ENCODE peak calls at places on chromosomes 11 and 22, in eight cellular contexts. H is MV-4-11; T is activated naive CD8-positive, alpha-beta T cell treated with anti-CD3 and anti-CD28 coated beads, Interleukin-2, amount 50 U/mL, for 24 hours; K is posterior cingulate gyrus; R is heart left ventricle; F is GM23338; I is progenitor cell of endocrine pancreas; N is hippocampal formation. V is an unnamed sample.

GRCh38 chr11:126544311-126545056 is 189.0 kb downstream of the ST3GAL4 start:
- DNase-seq in F (peak), I (peak), T (no peak), R (no peak), K (peak), H (no peak), N (peak), V (peak)

GRCh38 chr11:20417771-20418170 is 30.3 kb downstream of the PRMT3 start:
- DNase-seq in F (no peak), I (no peak), N (no peak), H (no peak), R (no peak), K (no peak), T (no peak), V (no peak)

GRCh38 chr11:130168105-130168504 is 8.5 kb downstream of the ST14 start:
- DNase-seq in R (no peak), F (no peak), T (no peak), H (no peak), K (no peak), N (no peak), I (no peak), V (no peak)

GRCh38 chr11:114110948-114111347 is 51.4 kb downstream of the ZBTB16 start:
- DNase-seq in H (no peak), N (no peak), T (no peak), I (no peak), F (no peak), K (no peak), R (no peak), V (no peak)

GRCh38 chr11:73866095-73866579 is 10.5 kb downstream of the COA4 start:
- DNase-seq in I (no peak), N (no peak), K (no peak), H (no peak), R (no peak), F (no peak), T (no peak), V (no peak)

GRCh38 chr22:27173530-27173929 is 516.1 kb downstream of the MIAT start:
- DNase-seq in N (no peak), T (no peak), R (no peak), I (no peak), H (no peak), F (no peak), K (no peak), V (no peak)

GRCh38 chr11:122235615-122236014 is 119.6 kb upstream of the BLID start:
- DNase-seq in F (no peak), I (no peak), T (no peak), K (no peak), R (no peak), N (no peak), H (no peak), V (no peak)

GRCh38 chr22:17853066-17853465 is 78.8 kb upstream of the BID start:
- DNase-seq in N (no peak), R (peak), I (no peak), F (no peak), K (no peak), H (no peak), T (no peak), V (no peak)

GRCh38 chr11:11813288-11813962 is 28.3 kb upstream of the USP47 start:
- DNase-seq in K (no peak), R (peak), H (no peak), T (no peak), I (no peak), F (no peak), N (no peak), V (no peak)

GRCh38 chr22:23278883-23279675 is 98.8 kb downstream of the BCR start:
- DNase-seq in T (no peak), H (no peak), N (no peak), F (no peak), I (no peak), R (no peak), K (no peak), V (no peak)

GRCh38 chr11:20353829-20354434 is 9.6 kb upstream of the HTATIP2 start:
- DNase-seq in R (no peak), K (peak), H (no peak), N (no peak), F (peak), I (no peak), T (peak), V (no peak)

GRCh38 chr22:39927544-39927943 is 26.7 kb downstream of the GRAP2 start:
- DNase-seq in H (no peak), R (no peak), F (peak), N (no peak), T (no peak), I (no peak), K (no peak), V (no peak)

GRCh38 chr11:83818349-83818748 is 532.2 kb upstream of the CCDC90B start:
- DNase-seq in N (no peak), K (no peak), F (no peak), H (no peak), T (no peak), I (no peak), R (no peak), V (no peak)

GRCh38 chr11:65136515-65137096 is 2.3 kb upstream of the SYVN1 start:
- DNase-seq in I (no peak), F (no peak), T (no peak), R (no peak), H (no peak), K (no peak), N (no peak), V (no peak)

GRCh38 chr11:17389205-17389956 is 922 bp upstream of the KCNJ11 start:
- DNase-seq in H (peak), I (peak), N (peak), T (peak), F (peak), R (peak), K (peak), V (peak)

GRCh38 chr22:50260801-50261614 is 475 bp downstream of the MAPK12 start:
- DNase-seq in K (peak), I (no peak), T (peak), N (no peak), F (peak), H (peak), R (no peak), V (peak)

GRCh38 chr22:24440718-24441405 is 13.5 kb downstream of the ADORA2A start:
- DNase-seq in F (no peak), K (no peak), R (no peak), T (no peak), N (no peak), I (no peak), H (no peak), V (no peak)

GRCh38 chr11:65182258-65183170 is 786 bp downstream of the CAPN1 start:
- DNase-seq in H (no peak), R (peak), T (peak), N (no peak), F (peak), I (peak), K (no peak), V (no peak)

GRCh38 chr11:72239849-72240460 is 4.0 kb downstream of the PHOX2A start:
- DNase-seq in N (no peak), R (peak), F (peak), K (peak), I (no peak), T (no peak), H (peak), V (no peak)

GRCh38 chr11:88345408-88345807 is 7.9 kb upstream of the CTSC start:
- DNase-seq in K (no peak), F (no peak), H (peak), R (no peak), I (no peak), T (no peak), N (no peak), V (no peak)

GRCh38 chr11:115066111-115066660 is 387.9 kb downstream of the NXPE2 start:
- DNase-seq in I (no peak), T (no peak), K (no peak), R (no peak), N (no peak), H (no peak), F (no peak), V (no peak)

GRCh38 chr11:3229673-3230630 is 2.3 kb downstream of the MRGPRE start:
- DNase-seq in K (no peak), I (no peak), H (no peak), T (no peak), F (no peak), R (no peak), N (no peak), V (no peak)

GRCh38 chr22:31926969-31927368 is 17.4 kb upstream of the YWHAH start:
- DNase-seq in H (no peak), F (peak), N (peak), K (no peak), R (no peak), T (no peak), I (no peak), V (peak)

V was measured in hypothalamus.